ENCODE peak calls at places on chromosomes 7 and 10, in five cellular contexts. Q is tibial artery, I is endothelial cell of umbilical vein, G is AG04450, J is adrenal gland. W is an unnamed sample.

GRCh38 chr7:114293289-114294012 is 121.2 kb upstream of the FOXP2 start:
- DNase-seq in Q (no peak), I (no peak), G (no peak), J (no peak), W (no peak)

GRCh38 chr10:124414077-124414476 is 4.6 kb downstream of the OAT start:
- DNase-seq in Q (no peak), I (peak), G (no peak), J (no peak), W (no peak)

GRCh38 chr10:7337431-7338171 is 73.2 kb downstream of the SFMBT2 start:
- DNase-seq in Q (no peak), I (no peak), G (no peak), J (no peak), W (no peak)

GRCh38 chr10:119079572-119080520 is 771 bp downstream of the EIF3A start:
- DNase-seq in Q (peak), I (peak), G (peak), J (peak), W (peak)

GRCh38 chr10:36817898-36818297 is 307.5 kb upstream of the ANKRD30A start:
- DNase-seq in Q (no peak), I (no peak), G (no peak), J (no peak), W (no peak)

GRCh38 chr7:26397326-26397725 is 105.7 kb downstream of the SNX10 start:
- DNase-seq in Q (peak), I (no peak), G (no peak), J (peak), W (no peak)

GRCh38 chr7:156178857-156179256 is 366.6 kb upstream of the SHH start:
- DNase-seq in Q (no peak), I (no peak), G (no peak), J (no peak), W (peak)

GRCh38 chr7:137025469-137026175 is 157.2 kb downstream of the CHRM2 start:
- DNase-seq in Q (no peak), I (no peak), G (peak), J (no peak), W (no peak)

GRCh38 chr10:21750424-21750823 is 216.4 kb downstream of the MLLT10 start:
- DNase-seq in Q (no peak), I (no peak), G (no peak), J (no peak), W (no peak)

GRCh38 chr7:5557920-5558401 is 134.3 kb upstream of the TNRC18 start:
- DNase-seq in Q (peak), I (no peak), G (no peak), J (peak), W (peak)

GRCh38 chr10:124364674-124365073 is 54.0 kb downstream of the OAT start:
- DNase-seq in Q (no peak), I (no peak), G (no peak), J (no peak), W (no peak)

GRCh38 chr7:149850007-149850594 is 11.9 kb downstream of the ZNF862 start:
- DNase-seq in Q (no peak), I (no peak), G (no peak), J (no peak), W (no peak)

GRCh38 chr10:47027108-47027811 is 116.0 kb downstream of the PTPN20 start:
- DNase-seq in Q (no peak), I (no peak), G (no peak), J (no peak), W (peak)

GRCh38 chr10:131277969-131278368 is 33.6 kb downstream of the TCERG1L start:
- DNase-seq in Q (no peak), I (no peak), G (no peak), J (no peak), W (no peak)

GRCh38 chr7:147412782-147413186 is 1177.8 kb upstream of the C7orf33 start:
- DNase-seq in Q (no peak), I (no peak), G (peak), J (no peak), W (no peak)

GRCh38 chr10:110746254-110746826 is 102.2 kb downstream of the RBM20 start:
- DNase-seq in Q (peak), I (peak), G (peak), J (peak), W (no peak)

GRCh38 chr10:71296086-71296485 is 23.0 kb upstream of the SLC29A3 start:
- DNase-seq in Q (no peak), I (no peak), G (no peak), J (no peak), W (no peak)

GRCh38 chr7:121079425-121080169 is 91.1 kb downstream of the CPED1 start:
- DNase-seq in Q (no peak), I (no peak), G (no peak), J (no peak), W (no peak)

GRCh38 chr10:79153753-79154152 is 85.0 kb downstream of the ZMIZ1 start:
- DNase-seq in Q (peak), I (no peak), G (no peak), J (peak), W (no peak)

GRCh38 chr7:836429-836828 is 4.2 kb downstream of the SUN1 start:
- DNase-seq in Q (no peak), I (peak), G (no peak), J (no peak), W (no peak)

GRCh38 chr7:27187702-27188665 is 3.0 kb upstream of the HOXA11 start:
- DNase-seq in Q (peak), I (no peak), G (no peak), J (no peak), W (no peak)

GRCh38 chr10:122407375-122408125 is 33.0 kb downstream of the PLEKHA1 start:
- DNase-seq in Q (peak), I (peak), G (no peak), J (peak), W (no peak)

GRCh38 chr10:3978174-3978573 is 193.2 kb upstream of the KLF6 start:
- DNase-seq in Q (no peak), I (no peak), G (no peak), J (no peak), W (no peak)

GRCh38 chr10:113961261-113961938 is 82.3 kb upstream of the ADRB1 start:
- DNase-seq in Q (no peak), I (no peak), G (no peak), J (no peak), W (no peak)

GRCh38 chr7:134553976-134554375 is 5.1 kb downstream of the AKR1B15 start:
- DNase-seq in Q (no peak), I (no peak), G (no peak), J (no peak), W (no peak)

GRCh38 chr7:158546214-158546613 is 41.4 kb downstream of the PTPRN2 start:
- DNase-seq in Q (no peak), I (no peak), G (no peak), J (no peak), W (no peak)

GRCh38 chr7:151233111-151233701 is 923 bp downstream of the CHPF2 start:
- DNase-seq in Q (no peak), I (peak), G (peak), J (peak), W (no peak)

GRCh38 chr7:95365151-95365550 is 31.0 kb downstream of the PON3 start:
- DNase-seq in Q (no peak), I (no peak), G (no peak), J (no peak), W (no peak)

DNA sequence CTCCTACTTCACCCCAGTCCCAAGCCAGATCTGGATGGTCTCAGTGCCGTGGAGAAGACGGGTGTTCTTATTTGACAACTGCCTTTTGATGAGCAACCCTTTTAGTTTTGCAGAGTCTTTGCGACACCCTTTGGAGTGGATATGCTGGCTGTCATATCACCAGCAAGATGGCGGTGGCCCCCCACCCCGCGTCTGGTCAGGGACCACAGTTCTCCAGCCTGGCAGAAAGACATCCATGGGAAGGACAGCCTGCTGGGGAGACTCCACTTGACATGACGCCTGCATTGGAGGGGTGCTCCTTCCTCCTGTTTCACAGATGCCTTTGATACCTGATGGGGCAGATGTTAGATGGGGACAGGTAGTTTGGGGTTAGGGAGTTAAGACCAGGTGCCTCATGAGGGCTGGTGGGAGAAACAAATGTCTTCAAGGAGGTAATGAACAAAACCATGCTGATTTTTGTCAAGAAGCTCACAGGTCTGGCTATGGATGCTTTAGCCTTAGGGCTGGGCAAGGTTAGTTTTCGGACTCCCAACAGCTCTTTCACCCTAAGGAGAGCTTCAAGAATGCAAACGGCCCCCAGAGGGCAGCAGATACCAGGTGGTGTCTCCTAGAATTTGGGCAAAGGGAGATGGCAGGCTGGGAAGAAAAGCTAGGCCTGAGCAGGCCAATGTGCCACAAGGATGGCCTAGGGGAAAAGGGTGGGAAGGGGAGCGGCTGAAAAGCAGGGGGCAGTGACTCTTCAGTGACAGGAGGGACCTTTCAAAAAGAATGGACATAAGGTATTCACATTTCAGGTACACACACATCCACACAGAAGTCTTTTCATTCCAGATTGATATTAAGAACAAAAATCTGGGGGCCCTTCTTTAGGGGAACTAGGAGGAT is 95.2 kb downstream of the CLEC2L start:
- DNase-seq in Q (no peak), I (peak), G (no peak), J (peak), W (peak)
- TF ChIP-seq CTCF in Q (peak), I (peak), G (peak), J (peak), W (no peak)

DNA sequence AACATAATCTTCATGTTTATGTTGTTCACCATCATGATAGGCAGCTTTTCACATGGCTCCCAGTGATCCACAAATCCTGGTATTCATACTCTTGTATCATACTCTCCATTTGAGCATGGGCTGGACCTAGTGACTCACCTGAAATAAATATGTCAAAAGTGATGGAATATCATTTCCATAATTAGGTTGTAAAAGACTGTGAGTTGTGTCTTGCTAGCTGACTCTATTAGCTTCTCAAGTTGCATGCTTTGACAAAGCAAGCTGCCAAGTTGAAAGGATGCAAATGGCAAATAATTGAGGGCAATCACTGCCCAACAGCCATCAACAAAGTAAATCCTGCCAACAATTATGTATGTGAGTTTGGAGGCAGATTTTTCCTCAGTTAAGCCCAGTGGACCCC is 300.4 kb downstream of the AHR start:
- DNase-seq in Q (no peak), I (no peak), G (no peak), J (no peak), W (no peak)
- TF ChIP-seq CTCF in Q (no peak), I (no peak), G (no peak), J (no peak), W (no peak)

DNA sequence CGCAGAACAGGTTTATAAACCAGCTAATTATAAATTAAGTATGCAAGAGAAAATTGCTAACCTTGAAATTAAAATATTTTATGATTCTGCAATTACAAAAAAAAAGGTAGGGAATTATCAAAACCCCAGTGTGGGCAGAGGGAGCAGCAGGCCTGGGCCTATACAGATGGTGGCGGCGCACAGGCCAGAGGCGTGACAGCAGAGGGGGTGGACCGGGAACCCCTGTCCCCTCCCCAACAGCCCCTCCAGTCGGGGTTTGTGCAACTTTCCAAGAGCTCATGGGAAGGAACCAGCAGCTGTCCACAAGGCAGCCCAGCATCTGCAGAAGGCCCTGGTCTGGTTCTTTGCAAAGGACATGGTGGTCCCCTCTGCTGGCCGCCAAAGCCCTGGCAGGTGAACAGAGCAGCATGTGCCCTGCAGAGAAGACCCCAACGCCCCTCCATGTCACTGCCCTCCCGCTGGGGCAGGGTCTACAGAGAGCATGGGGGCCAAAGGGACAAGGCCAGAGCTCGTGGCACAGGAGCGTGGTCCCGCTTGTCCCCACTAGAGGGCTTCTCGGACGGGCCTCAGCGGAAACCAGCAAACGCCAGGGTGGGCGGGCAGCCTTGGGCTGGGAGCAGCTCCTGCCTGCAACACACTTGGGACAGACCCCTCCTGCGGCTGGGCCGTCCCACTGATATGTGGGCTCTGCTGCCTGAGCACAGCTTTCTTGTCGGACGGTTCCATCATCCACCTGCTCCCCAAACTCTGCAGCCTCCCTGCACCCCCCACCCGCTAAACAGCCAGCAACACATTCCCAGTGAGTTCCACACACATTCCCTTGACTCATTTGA is 75.1 kb downstream of the EBF3 start:
- DNase-seq in Q (no peak), I (peak), G (no peak), J (peak), W (no peak)
- TF ChIP-seq CTCF in Q (peak), I (peak), G (peak), J (peak), W (no peak)

GRCh38 chr10:28541695-28542365 is 8.9 kb downstream of the WAC start:
- DNase-seq in Q (no peak), I (no peak), G (no peak), J (no peak), W (no peak)
- TF ChIP-seq CTCF in Q (no peak), I (no peak), G (no peak), J (no peak), W (no peak)